ENCODE peak calls at places on chromosomes 1 and 21, in seven cellular contexts. Y is tibial nerve, L is uterus, N is gastrocnemius medialis, Z is body of pancreas, G is IMR-90, A is heart left ventricle. H is an unnamed sample.

GRCh38 chr1:115462677-115463076 is 124.6 kb upstream of the NGF start:
- DNase-seq in Z (no peak), L (no peak), Y (no peak), A (no peak), N (no peak), G (no peak), H (no peak)

GRCh38 chr1:221992427-221992826 is 250.5 kb upstream of the DUSP10 start:
- DNase-seq in A (no peak), Y (no peak), L (no peak), Z (no peak), N (no peak), G (no peak), H (no peak)

GRCh38 chr1:202968895-202969295 is 1.8 kb upstream of the CYB5R1 start:
- DNase-seq in Y (no peak), G (peak; percentile 65), L (no peak), Z (peak; percentile 53), A (peak; percentile 48), N (peak; percentile 40), H (no peak)

GRCh38 chr1:3850857-3851256 is 6.2 kb downstream of the CEP104 start:
- DNase-seq in N (no peak), Z (no peak), A (no peak), G (no peak), L (no peak), Y (no peak), H (no peak)

GRCh38 chr1:204094262-204095247 is 21.6 kb downstream of the SOX13 start:
- DNase-seq in G (no peak), Y (no peak), A (peak; percentile 39), L (no peak), N (no peak), Z (no peak), H (no peak)

GRCh38 chr1:161131721-161132409 is 602 bp downstream of the DEDD start:
- DNase-seq in Y (no peak), Z (no peak), A (no peak), L (no peak), N (no peak), G (peak; percentile 24), H (no peak)

GRCh38 chr1:24551910-24552571 is 3.8 kb upstream of the NCMAP start:
- DNase-seq in Y (no peak), L (no peak), G (peak; percentile 32), N (no peak), Z (no peak), A (no peak), H (no peak)

GRCh38 chr1:37265786-37266667 is 208.4 kb upstream of the ZC3H12A start:
- DNase-seq in G (no peak), Y (no peak), L (no peak), Z (no peak), N (no peak), A (no peak), H (no peak)

GRCh38 chr1:99281109-99281508 is 16.8 kb downstream of the PLPPR4 start:
- DNase-seq in G (no peak), N (no peak), L (no peak), A (no peak), Y (no peak), Z (no peak), H (no peak)

GRCh38 chr1:154400381-154400801 is 4.8 kb upstream of the IL6R start:
- DNase-seq in A (no peak), G (no peak), Y (no peak), L (no peak), N (no peak), Z (no peak), H (no peak)

GRCh38 chr1:165162671-165163241 is 193.8 kb downstream of the LMX1A start:
- DNase-seq in Z (peak; percentile 42), L (no peak), N (no peak), A (no peak), Y (no peak), G (no peak), H (no peak)

GRCh38 chr1:27488523-27489138 is 1.3 kb downstream of the WASF2 start:
- DNase-seq in N (no peak), L (peak; percentile 5), A (no peak), G (peak; percentile 33), Y (no peak), Z (no peak), H (no peak)

GRCh38 chr1:181981821-181982220 is 79.7 kb downstream of the ZNF648 start:
- DNase-seq in A (no peak), L (no peak), Y (no peak), N (no peak), G (no peak), Z (no peak), H (no peak)

GRCh38 chr1:12127206-12127810 is 39.5 kb upstream of the TNFRSF1B start:
- DNase-seq in Y (no peak), Z (no peak), L (no peak), N (no peak), A (no peak), G (no peak), H (no peak)

GRCh38 chr1:177858222-177858894 is 111.5 kb downstream of the SEC16B start:
- DNase-seq in L (peak; percentile 13), Z (no peak), Y (no peak), N (no peak), A (no peak), G (peak; percentile 59), H (no peak)

GRCh38 chr1:179283992-179284391 is 9.6 kb upstream of the SOAT1 start:
- DNase-seq in N (no peak), A (no peak), G (no peak), Y (no peak), Z (no peak), L (no peak), H (no peak)

GRCh38 chr1:158124034-158124433 is 56.7 kb upstream of the CD1D start:
- DNase-seq in A (no peak), L (no peak), G (peak; percentile 9), Z (peak; percentile 89), Y (no peak), N (no peak), H (no peak)

GRCh38 chr1:209911746-209912145 is 26.3 kb upstream of the SYT14 start:
- DNase-seq in L (no peak), G (no peak), Y (no peak), Z (no peak), A (no peak), N (no peak), H (no peak)

GRCh38 chr1:95578462-95578861 is 344.5 kb downstream of the RWDD3 start:
- DNase-seq in G (no peak), L (no peak), Y (no peak), N (no peak), Z (no peak), A (no peak), H (no peak)

GRCh38 chr1:88683516-88683847 is 591 bp upstream of the PKN2 start:
- DNase-seq in N (no peak), A (peak; percentile 36), Y (no peak), Z (peak; percentile 31), L (peak; percentile 43), G (peak; percentile 31), H (no peak)

GRCh38 chr1:34696230-34696629 is 58.6 kb upstream of the GJB5 start:
- DNase-seq in L (no peak), Z (no peak), N (no peak), G (no peak), A (no peak), Y (no peak), H (no peak)

GRCh38 chr21:15932681-15933200 is 203.0 kb downstream of the USP25 start:
- DNase-seq in A (no peak), Z (peak; percentile 22), Y (no peak), L (no peak), N (no peak), G (no peak), H (no peak)

GRCh38 chr1:42816600-42817439 is at the start of the genes ERMAP and SVBP:
- DNase-seq in Z (peak; percentile 95), L (peak; percentile 94), A (peak; percentile 94), N (peak; percentile 84), G (peak; percentile 77), Y (peak; percentile 89), H (peak; percentile 56)
- TF ChIP-seq POLR2A in Z (peak; percentile 62), L (no peak), A (no peak), N (no peak), G (peak; percentile 86), Y (no peak), H (no peak)

DNA sequence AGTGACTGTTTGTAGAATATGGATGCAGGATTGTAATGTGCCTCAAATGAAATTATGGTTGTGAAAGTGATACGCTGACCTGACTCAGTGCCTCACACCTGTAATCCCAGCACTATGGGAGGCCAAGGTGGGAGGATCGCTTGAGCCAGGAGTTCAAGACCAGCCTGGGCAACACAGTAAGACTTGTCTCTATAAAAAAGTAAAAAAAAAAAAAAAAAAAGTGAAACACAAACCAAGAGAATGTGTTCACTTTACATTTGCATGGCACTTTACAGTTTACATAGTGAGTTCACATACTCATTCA is 2.0 kb downstream of the CAPN2 start:
- DNase-seq in Z (no peak), A (no peak), Y (no peak), N (no peak), G (no peak), L (no peak), H (no peak)
- H3K4me1 ChIP-seq in Z (peaks cover 34% of the 10 kb centered on the region), A (peaks cover 69% of the 10 kb centered on the region), Y (peaks cover 35% of the 10 kb centered on the region), N (peaks cover 35% of the 10 kb centered on the region), G (peaks cover 35% of the 10 kb centered on the region), L (peaks cover 7% of the 10 kb centered on the region), H (peaks cover 37% of the 10 kb centered on the region)

DNA sequence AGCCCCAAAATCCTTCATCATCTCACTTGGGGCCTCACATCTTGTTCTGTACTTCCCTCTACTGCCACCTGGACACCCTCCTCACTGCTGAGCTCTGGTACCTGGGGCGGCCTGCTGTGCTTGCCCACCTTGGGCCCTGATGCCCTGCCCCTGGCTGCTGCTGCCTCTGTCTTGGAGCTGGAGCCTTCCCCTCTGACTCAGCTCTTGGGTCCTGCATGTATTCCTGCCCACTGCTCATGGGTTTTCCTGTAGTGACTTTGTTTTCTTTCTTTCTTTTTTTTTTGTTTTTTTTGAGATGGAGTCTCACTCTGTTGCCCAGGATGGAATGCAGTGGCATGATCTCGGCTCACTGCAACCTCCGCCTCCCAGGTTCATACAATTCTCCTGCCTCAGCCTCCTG is 37.5 kb downstream of the TRAPPC10 start:
- DNase-seq in Y (no peak), L (no peak), A (no peak), N (no peak), Z (no peak), G (no peak), H (no peak)
- TF ChIP-seq POLR2A in Y (no peak), L (no peak), A (no peak), N (no peak), Z (no peak), G (no peak), H (no peak)

DNA sequence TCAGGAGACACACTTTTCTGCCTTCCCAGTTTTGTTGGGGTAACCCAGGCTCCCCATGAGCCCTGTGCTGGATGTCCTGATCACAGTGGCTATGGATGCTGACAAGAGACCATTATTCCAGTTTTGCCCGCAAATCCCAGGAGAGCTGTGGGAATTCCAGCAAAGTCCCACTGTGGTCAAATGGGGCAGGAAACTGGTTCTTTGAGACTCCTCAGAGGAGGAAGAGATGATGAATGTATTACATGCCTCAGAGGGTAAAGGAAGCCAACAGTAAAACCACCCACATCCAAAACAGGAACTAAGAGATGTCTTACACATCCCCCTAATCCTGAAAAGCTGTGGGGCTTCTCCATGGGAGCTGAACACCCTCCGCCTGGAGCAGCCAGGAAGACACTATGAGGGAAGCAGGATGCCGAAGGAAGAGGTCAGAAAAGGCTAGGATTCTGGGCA is 12.8 kb upstream of the MPZL1 start:
- DNase-seq in G (no peak), Z (no peak), N (no peak), L (no peak), A (no peak), Y (no peak), H (no peak)
- H3K4me1 ChIP-seq in G (no peaks in the 10 kb centered on the region), Z (peaks cover 4% of the 10 kb centered on the region), N (peaks cover 8% of the 10 kb centered on the region), L (no peaks in the 10 kb centered on the region), A (peaks cover 24% of the 10 kb centered on the region), Y (no peaks in the 10 kb centered on the region), H (peaks cover 4% of the 10 kb centered on the region)